ENCODE peak calls at places on chromosomes 6 and 20, in six cellular contexts. One of them, this sample, is unnamed.

GRCh38 chr6:132948889-132949288 is 134.5 kb downstream of the RPS12 start:
- DNase-seq in WERI-Rb-1: no peak
- DNase-seq in upper lobe of right lung: no peak
- DNase-seq in CD8-positive, alpha-beta T cell: no peak
- DNase-seq in breast epithelium: no peak
- DNase-seq in hepatocyte: no peak
- DNase-seq in this sample: no peak

GRCh38 chr6:135938588-135939215 is 87.2 kb downstream of the PDE7B start:
- DNase-seq in WERI-Rb-1: peak
- DNase-seq in upper lobe of right lung: no peak
- DNase-seq in CD8-positive, alpha-beta T cell: no peak
- DNase-seq in breast epithelium: no peak
- DNase-seq in hepatocyte: peak
- DNase-seq in this sample: peak

GRCh38 chr6:126527016-126527606 is 187.2 kb downstream of the CENPW start:
- DNase-seq in WERI-Rb-1: no peak
- DNase-seq in upper lobe of right lung: no peak
- DNase-seq in CD8-positive, alpha-beta T cell: no peak
- DNase-seq in breast epithelium: no peak
- DNase-seq in hepatocyte: no peak
- DNase-seq in this sample: no peak

GRCh38 chr20:22449115-22449973 is 135.0 kb downstream of the FOXA2 start:
- DNase-seq in WERI-Rb-1: no peak
- DNase-seq in upper lobe of right lung: no peak
- DNase-seq in CD8-positive, alpha-beta T cell: no peak
- DNase-seq in breast epithelium: no peak
- DNase-seq in hepatocyte: no peak
- DNase-seq in this sample: no peak

GRCh38 chr6:157760589-157761330 is 62.3 kb upstream of the SNX9 start:
- DNase-seq in WERI-Rb-1: peak
- DNase-seq in upper lobe of right lung: no peak
- DNase-seq in CD8-positive, alpha-beta T cell: no peak
- DNase-seq in breast epithelium: no peak
- DNase-seq in hepatocyte: no peak
- DNase-seq in this sample: peak

GRCh38 chr20:17543531-17543961 is 12.4 kb upstream of the BFSP1 start:
- DNase-seq in WERI-Rb-1: no peak
- DNase-seq in upper lobe of right lung: no peak
- DNase-seq in CD8-positive, alpha-beta T cell: no peak
- DNase-seq in breast epithelium: no peak
- DNase-seq in hepatocyte: peak
- DNase-seq in this sample: peak

GRCh38 chr6:24458134-24458533 is 31.2 kb downstream of the GPLD1 start:
- DNase-seq in WERI-Rb-1: no peak
- DNase-seq in upper lobe of right lung: no peak
- DNase-seq in CD8-positive, alpha-beta T cell: no peak
- DNase-seq in breast epithelium: no peak
- DNase-seq in hepatocyte: no peak
- DNase-seq in this sample: no peak

GRCh38 chr6:44054635-44055559 is 72.4 kb downstream of the MRPL14 start:
- DNase-seq in WERI-Rb-1: no peak
- DNase-seq in upper lobe of right lung: no peak
- DNase-seq in CD8-positive, alpha-beta T cell: no peak
- DNase-seq in breast epithelium: no peak
- DNase-seq in hepatocyte: no peak
- DNase-seq in this sample: no peak

GRCh38 chr20:36663026-36663425 is 17.0 kb upstream of the SLA2 start:
- DNase-seq in WERI-Rb-1: no peak
- DNase-seq in upper lobe of right lung: no peak
- DNase-seq in CD8-positive, alpha-beta T cell: no peak
- DNase-seq in breast epithelium: no peak
- DNase-seq in hepatocyte: no peak
- DNase-seq in this sample: peak

GRCh38 chr20:58231678-58232077 is 3.2 kb upstream of the ANKRD60 start:
- DNase-seq in WERI-Rb-1: no peak
- DNase-seq in upper lobe of right lung: no peak
- DNase-seq in CD8-positive, alpha-beta T cell: no peak
- DNase-seq in breast epithelium: no peak
- DNase-seq in hepatocyte: no peak
- DNase-seq in this sample: no peak

GRCh38 chr20:12847862-12848261 is 160.9 kb upstream of the SPTLC3 start:
- DNase-seq in WERI-Rb-1: no peak
- DNase-seq in upper lobe of right lung: no peak
- DNase-seq in CD8-positive, alpha-beta T cell: no peak
- DNase-seq in breast epithelium: no peak
- DNase-seq in hepatocyte: peak
- DNase-seq in this sample: peak

GRCh38 chr20:60262967-60263603 is 304.9 kb downstream of the CDH26 start:
- DNase-seq in WERI-Rb-1: peak
- DNase-seq in upper lobe of right lung: no peak
- DNase-seq in CD8-positive, alpha-beta T cell: peak
- DNase-seq in breast epithelium: no peak
- DNase-seq in hepatocyte: no peak
- DNase-seq in this sample: peak

GRCh38 chr6:150634641-150635292 is 35.1 kb downstream of the PLEKHG1 start:
- DNase-seq in WERI-Rb-1: no peak
- DNase-seq in upper lobe of right lung: no peak
- DNase-seq in CD8-positive, alpha-beta T cell: no peak
- DNase-seq in breast epithelium: no peak
- DNase-seq in hepatocyte: no peak
- DNase-seq in this sample: no peak

GRCh38 chr6:40347571-40348011 is 239.6 kb downstream of the LRFN2 start:
- DNase-seq in WERI-Rb-1: peak
- DNase-seq in upper lobe of right lung: no peak
- DNase-seq in CD8-positive, alpha-beta T cell: no peak
- DNase-seq in breast epithelium: no peak
- DNase-seq in hepatocyte: no peak
- DNase-seq in this sample: no peak

GRCh38 chr6:156827382-156827781 is 50.2 kb downstream of the ARID1B start:
- DNase-seq in WERI-Rb-1: no peak
- DNase-seq in upper lobe of right lung: no peak
- DNase-seq in CD8-positive, alpha-beta T cell: no peak
- DNase-seq in breast epithelium: peak
- DNase-seq in hepatocyte: no peak
- DNase-seq in this sample: peak

GRCh38 chr20:37630993-37631392 is 62.8 kb upstream of the CTNNBL1 start:
- DNase-seq in WERI-Rb-1: no peak
- DNase-seq in upper lobe of right lung: no peak
- DNase-seq in CD8-positive, alpha-beta T cell: no peak
- DNase-seq in breast epithelium: no peak
- DNase-seq in hepatocyte: peak
- DNase-seq in this sample: peak

GRCh38 chr6:165662041-165662491 is 975 bp downstream of the PDE10A start:
- DNase-seq in WERI-Rb-1: no peak
- DNase-seq in upper lobe of right lung: no peak
- DNase-seq in CD8-positive, alpha-beta T cell: no peak
- DNase-seq in breast epithelium: no peak
- DNase-seq in hepatocyte: peak
- DNase-seq in this sample: peak
- H3K4me3 ChIP-seq in WERI-Rb-1: no peak
- H3K4me3 ChIP-seq in upper lobe of right lung: peak
- H3K4me3 ChIP-seq in CD8-positive, alpha-beta T cell: no peak
- H3K4me3 ChIP-seq in breast epithelium: peak
- H3K4me3 ChIP-seq in hepatocyte: peak
- H3K4me3 ChIP-seq in this sample: peak

GRCh38 chr20:20184149-20184548 is 131.8 kb downstream of the CFAP61 start:
- DNase-seq in WERI-Rb-1: no peak
- DNase-seq in upper lobe of right lung: no peak
- DNase-seq in CD8-positive, alpha-beta T cell: no peak
- DNase-seq in breast epithelium: no peak
- DNase-seq in hepatocyte: no peak
- DNase-seq in this sample: peak
- TF ChIP-seq CTCF in WERI-Rb-1: no peak
- TF ChIP-seq CTCF in upper lobe of right lung: peak
- TF ChIP-seq CTCF in CD8-positive, alpha-beta T cell: no peak
- TF ChIP-seq CTCF in breast epithelium: no peak
- TF ChIP-seq CTCF in hepatocyte: peak
- TF ChIP-seq CTCF in this sample: peak

DNA sequence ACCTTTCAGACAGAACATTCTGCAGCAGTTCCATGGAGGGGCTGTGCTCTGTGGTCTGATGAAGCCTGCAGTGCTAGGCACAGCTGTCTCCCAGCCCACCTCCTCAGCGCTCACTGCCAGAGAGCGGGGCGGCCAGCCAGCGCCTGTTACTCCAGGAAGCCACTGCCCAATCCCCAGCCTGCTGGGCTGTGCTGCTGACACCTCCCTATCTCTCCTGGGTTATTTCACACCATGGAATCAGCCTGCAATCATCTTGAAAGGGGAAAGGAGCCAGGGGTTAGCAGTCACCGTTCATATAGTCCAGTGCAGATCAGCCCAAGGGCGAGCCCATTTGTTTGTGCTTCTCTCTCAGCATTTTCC is 46.3 kb upstream of the NHSL1 start:
- DNase-seq in WERI-Rb-1: no peak
- DNase-seq in upper lobe of right lung: peak
- DNase-seq in CD8-positive, alpha-beta T cell: no peak
- DNase-seq in breast epithelium: no peak
- DNase-seq in hepatocyte: peak
- DNase-seq in this sample: peak
- H3K4me3 ChIP-seq in WERI-Rb-1: no peak
- H3K4me3 ChIP-seq in upper lobe of right lung: peak
- H3K4me3 ChIP-seq in CD8-positive, alpha-beta T cell: no peak
- H3K4me3 ChIP-seq in breast epithelium: peak
- H3K4me3 ChIP-seq in hepatocyte: peak
- H3K4me3 ChIP-seq in this sample: peak

GRCh38 chr20:61673152-61673551 is 392.5 kb downstream of the TAF4 start:
- DNase-seq in WERI-Rb-1: no peak
- DNase-seq in upper lobe of right lung: no peak
- DNase-seq in CD8-positive, alpha-beta T cell: no peak
- DNase-seq in breast epithelium: no peak
- DNase-seq in hepatocyte: no peak
- DNase-seq in this sample: no peak
- TF ChIP-seq CTCF in WERI-Rb-1: no peak
- TF ChIP-seq CTCF in upper lobe of right lung: no peak
- TF ChIP-seq CTCF in CD8-positive, alpha-beta T cell: no peak
- TF ChIP-seq CTCF in breast epithelium: no peak
- TF ChIP-seq CTCF in hepatocyte: no peak
- TF ChIP-seq CTCF in this sample: no peak

GRCh38 chr20:49979030-49979832 is 3.5 kb upstream of the SNAI1 start:
- DNase-seq in WERI-Rb-1: peak
- DNase-seq in upper lobe of right lung: peak
- DNase-seq in CD8-positive, alpha-beta T cell: peak
- DNase-seq in breast epithelium: no peak
- DNase-seq in hepatocyte: peak
- DNase-seq in this sample: no peak
- H3K4me3 ChIP-seq in WERI-Rb-1: peak
- H3K4me3 ChIP-seq in upper lobe of right lung: no peak
- H3K4me3 ChIP-seq in CD8-positive, alpha-beta T cell: peak
- H3K4me3 ChIP-seq in breast epithelium: peak
- H3K4me3 ChIP-seq in hepatocyte: no peak
- H3K4me3 ChIP-seq in this sample: peak

DNA sequence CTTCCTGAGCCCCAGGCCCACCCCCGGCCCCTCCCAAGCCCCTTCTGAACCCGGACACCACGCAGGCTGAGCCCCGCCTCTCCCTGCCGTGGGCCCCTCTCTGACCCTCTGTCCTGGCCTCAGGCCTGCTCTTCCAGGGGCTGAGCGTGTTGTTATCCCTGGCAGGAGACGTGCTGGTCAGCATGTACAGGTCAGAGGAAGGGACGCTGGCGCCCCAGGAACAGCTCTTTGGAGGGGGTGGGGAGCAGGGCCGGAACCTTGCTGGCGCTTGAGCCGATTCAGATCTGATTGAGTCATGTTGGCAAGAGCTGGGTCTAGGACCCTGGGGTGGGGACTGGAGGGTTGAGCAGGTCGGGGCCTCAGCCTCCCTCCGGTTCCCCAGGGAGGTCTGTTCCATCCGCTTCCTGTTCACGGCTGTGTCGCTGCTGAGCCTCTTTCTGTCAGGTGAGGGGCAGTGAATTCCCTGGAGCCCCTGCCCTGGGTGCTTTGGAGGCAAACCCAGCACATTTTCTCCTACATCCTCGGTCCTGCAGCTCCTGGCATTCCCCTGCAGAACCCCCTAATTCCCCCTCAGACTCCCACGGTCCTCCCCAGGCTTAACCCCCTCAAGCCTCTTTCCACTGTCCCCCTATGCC is 1.9 kb downstream of the SPAG4 start:
- DNase-seq in WERI-Rb-1: peak
- DNase-seq in upper lobe of right lung: peak
- DNase-seq in CD8-positive, alpha-beta T cell: peak
- DNase-seq in breast epithelium: peak
- DNase-seq in hepatocyte: peak
- DNase-seq in this sample: peak
- TF ChIP-seq CTCF in WERI-Rb-1: peak
- TF ChIP-seq CTCF in upper lobe of right lung: peak
- TF ChIP-seq CTCF in CD8-positive, alpha-beta T cell: no peak
- TF ChIP-seq CTCF in breast epithelium: peak
- TF ChIP-seq CTCF in hepatocyte: peak
- TF ChIP-seq CTCF in this sample: peak

GRCh38 chr20:34367155-34367554 is 4.1 kb downstream of the ITCH start:
- DNase-seq in WERI-Rb-1: no peak
- DNase-seq in upper lobe of right lung: no peak
- DNase-seq in CD8-positive, alpha-beta T cell: no peak
- DNase-seq in breast epithelium: no peak
- DNase-seq in hepatocyte: no peak
- DNase-seq in this sample: no peak

GRCh38 chr20:34365765-34366213 is 2.7 kb downstream of the ITCH start:
- DNase-seq in WERI-Rb-1: no peak
- DNase-seq in upper lobe of right lung: no peak
- DNase-seq in CD8-positive, alpha-beta T cell: peak
- DNase-seq in breast epithelium: no peak
- DNase-seq in hepatocyte: no peak
- DNase-seq in this sample: no peak

GRCh38 chr20:34364013-34364382 is 925 bp downstream of the ITCH start:
- DNase-seq in WERI-Rb-1: no peak
- DNase-seq in upper lobe of right lung: no peak
- DNase-seq in CD8-positive, alpha-beta T cell: no peak
- DNase-seq in breast epithelium: no peak
- DNase-seq in hepatocyte: peak
- DNase-seq in this sample: peak

GRCh38 chr20:34363062-34364012 is at the start of gene ITCH:
- DNase-seq in WERI-Rb-1: peak
- DNase-seq in upper lobe of right lung: peak
- DNase-seq in CD8-positive, alpha-beta T cell: peak
- DNase-seq in breast epithelium: peak
- DNase-seq in hepatocyte: peak
- DNase-seq in this sample: peak

GRCh38 chr20:34362502-34363061 is 491 bp upstream of the ITCH start:
- DNase-seq in WERI-Rb-1: no peak
- DNase-seq in upper lobe of right lung: no peak
- DNase-seq in CD8-positive, alpha-beta T cell: no peak
- DNase-seq in breast epithelium: no peak
- DNase-seq in hepatocyte: no peak
- DNase-seq in this sample: no peak
- H3K4me3 ChIP-seq in WERI-Rb-1: peak
- H3K4me3 ChIP-seq in upper lobe of right lung: peak
- H3K4me3 ChIP-seq in CD8-positive, alpha-beta T cell: peak
- H3K4me3 ChIP-seq in breast epithelium: peak
- H3K4me3 ChIP-seq in hepatocyte: no peak
- H3K4me3 ChIP-seq in this sample: peak

GRCh38 chr20:52959125-52959524 is 13.0 kb upstream of the TSHZ2 start:
- DNase-seq in WERI-Rb-1: peak
- DNase-seq in upper lobe of right lung: no peak
- DNase-seq in CD8-positive, alpha-beta T cell: no peak
- DNase-seq in breast epithelium: no peak
- DNase-seq in hepatocyte: peak
- DNase-seq in this sample: no peak
- TF ChIP-seq CTCF in WERI-Rb-1: peak
- TF ChIP-seq CTCF in upper lobe of right lung: no peak
- TF ChIP-seq CTCF in CD8-positive, alpha-beta T cell: no peak
- TF ChIP-seq CTCF in breast epithelium: no peak
- TF ChIP-seq CTCF in hepatocyte: peak
- TF ChIP-seq CTCF in this sample: no peak

This sample was measured in choroid plexus epithelial cell.